ENCODE peak calls at places on chromosomes 11 and 22, in ten cellular contexts. L is GDM1; X is HCT116; I is mucosa of gallbladder; R is naive thymus-derived CD8-positive, alpha-beta T cell; Q is stimulated activated naive B cell treated with anti-CD40 and anti-IgM and Interleukin-4, amounts not matched to agents 10 μg/mL and 1 μg/mL and 100 μg/mL, for 72 hours; G is HCEC 1CT; T is mucosa of descending colon; O is IMR-90; S is progenitor cell of endocrine pancreas. K is an unnamed sample.

GRCh38 chr11:120774591-120775386 is 249.1 kb upstream of the TBCEL start:
- DNase-seq in L (no peak), X (no peak), I (no peak), R (no peak), Q (no peak), G (no peak), T (no peak), O (no peak), S (no peak), K (no peak)

GRCh38 chr11:46557684-46558151 is 36.1 kb downstream of the AMBRA1 start:
- DNase-seq in L (no peak), X (peak; percentile 29), I (no peak), R (no peak), Q (no peak), G (peak; percentile 68), T (no peak), O (peak; percentile 68), S (no peak), K (no peak)

GRCh38 chr11:66462010-66462409 is 4.7 kb upstream of the PELI3 start:
- DNase-seq in L (no peak), X (no peak), I (no peak), R (no peak), Q (no peak), G (no peak), T (no peak), O (no peak), S (no peak), K (no peak)

GRCh38 chr11:114147389-114148382 is 88.2 kb downstream of the ZBTB16 start:
- DNase-seq in L (no peak), X (no peak), I (peak; percentile 69), R (no peak), Q (no peak), G (peak; percentile 82), T (no peak), O (no peak), S (no peak), K (peak; percentile 56)

GRCh38 chr11:2699531-2700414 is at the start of gene KCNQ1OT1:
- DNase-seq in L (peak; percentile 89), X (peak; percentile 83), I (peak; percentile 93), R (peak; percentile 89), Q (peak; percentile 89), G (peak; percentile 90), T (peak; percentile 93), O (peak; percentile 92), S (peak; percentile 70), K (peak; percentile 91)

GRCh38 chr22:21615731-21616130 is 14.1 kb downstream of the YDJC start:
- DNase-seq in L (no peak), X (no peak), I (no peak), R (no peak), Q (no peak), G (no peak), T (no peak), O (no peak), S (no peak), K (no peak)

GRCh38 chr22:45328822-45329535 is 19.2 kb downstream of the FAM118A start:
- DNase-seq in L (no peak), X (no peak), I (no peak), R (no peak), Q (no peak), G (no peak), T (no peak), O (no peak), S (no peak), K (no peak)

GRCh38 chr22:37431811-37432707 is 4.8 kb upstream of the ELFN2 start:
- DNase-seq in L (no peak), X (peak; percentile 89), I (no peak), R (no peak), Q (no peak), G (peak; percentile 98), T (no peak), O (peak; percentile 99), S (no peak), K (peak; percentile 96)

GRCh38 chr11:127521413-127521812 is 520.8 kb upstream of the KIRREL3 start:
- DNase-seq in L (no peak), X (no peak), I (no peak), R (no peak), Q (no peak), G (no peak), T (no peak), O (peak; percentile 78), S (no peak), K (no peak)

GRCh38 chr11:62552931-62553838 is 6.6 kb upstream of the AHNAK start:
- DNase-seq in L (peak; percentile 66), X (peak; percentile 91), I (peak; percentile 88), R (peak; percentile 70), Q (no peak), G (peak; percentile 99), T (peak; percentile 93), O (peak; percentile 96), S (no peak), K (peak; percentile 98)

GRCh38 chr11:77474509-77475070 is 696 bp upstream of the PAK1 start:
- DNase-seq in L (no peak), X (no peak), I (no peak), R (no peak), Q (no peak), G (no peak), T (no peak), O (no peak), S (no peak), K (no peak)

GRCh38 chr22:38203855-38204497 is 2.2 kb downstream of the MAFF start:
- DNase-seq in L (no peak), X (no peak), I (no peak), R (no peak), Q (no peak), G (peak; percentile 68), T (no peak), O (peak; percentile 83), S (no peak), K (no peak)

GRCh38 chr22:24431309-24432034 is 4.1 kb downstream of the ADORA2A start:
- DNase-seq in L (no peak), X (no peak), I (no peak), R (no peak), Q (no peak), G (no peak), T (no peak), O (no peak), S (no peak), K (no peak)

GRCh38 chr11:3655548-3655947 is 10.6 kb downstream of the ART1 start:
- DNase-seq in L (no peak), X (no peak), I (no peak), R (no peak), Q (no peak), G (no peak), T (no peak), O (no peak), S (no peak), K (no peak)

GRCh38 chr22:48342732-48343131 is 1484.9 kb downstream of the BRD1 start:
- DNase-seq in L (no peak), X (no peak), I (no peak), R (no peak), Q (no peak), G (no peak), T (no peak), O (no peak), S (no peak), K (no peak)

GRCh38 chr11:77092382-77092781 is 10.3 kb upstream of the OMP start:
- DNase-seq in L (no peak), X (no peak), I (no peak), R (no peak), Q (no peak), G (no peak), T (peak; percentile 50), O (no peak), S (no peak), K (no peak)

GRCh38 chr11:1479678-1480118 is 6.9 kb downstream of the MOB2 start:
- DNase-seq in L (no peak), X (no peak), I (no peak), R (no peak), Q (no peak), G (no peak), T (peak; percentile 30), O (no peak), S (no peak), K (no peak)

GRCh38 chr11:119623682-119624081 is 105.3 kb downstream of the NECTIN1 start:
- DNase-seq in L (no peak), X (no peak), I (no peak), R (no peak), Q (no peak), G (no peak), T (no peak), O (no peak), S (no peak), K (no peak)

GRCh38 chr11:17354070-17354924 is 2.7 kb downstream of the NCR3LG1 start:
- DNase-seq in L (peak; percentile 48), X (peak; percentile 75), I (peak; percentile 81), R (peak; percentile 62), Q (peak; percentile 66), G (peak; percentile 66), T (no peak), O (peak; percentile 79), S (peak; percentile 34), K (peak; percentile 88)

GRCh38 chr11:71127806-71128205 is 124.6 kb downstream of the SHANK2 start:
- DNase-seq in L (no peak), X (no peak), I (no peak), R (no peak), Q (no peak), G (no peak), T (no peak), O (no peak), S (no peak), K (no peak)

GRCh38 chr11:14413307-14414072 is 54.5 kb upstream of the RRAS2 start:
- DNase-seq in L (no peak), X (no peak), I (peak; percentile 14), R (no peak), Q (no peak), G (peak; percentile 66), T (no peak), O (peak; percentile 58), S (no peak), K (peak; percentile 82)

GRCh38 chr11:75577198-75577597 is 15.1 kb downstream of the SERPINH1 start:
- DNase-seq in L (no peak), X (no peak), I (no peak), R (peak; percentile 62), Q (no peak), G (no peak), T (no peak), O (peak; percentile 38), S (no peak), K (peak; percentile 48)